ENCODE peak calls at places on chromosomes 3 and 15, in four cellular contexts. Y is tibial nerve; N is Karpas-422; J is CD8-positive, alpha-beta T cell. W is an unnamed sample. For H3K27me3, the result is how much of the 10 kb centered on the place peaks cover.

GRCh38 chr15:42800731-42801474 is 64.0 kb upstream of the CDAN1 start:
- DNase-seq in Y (no peak), N (no peak), J (no peak), W (no peak)

GRCh38 chr15:39376371-39376909 is 204.4 kb upstream of the THBS1 start:
- DNase-seq in Y (no peak), N (no peak), J (no peak), W (no peak)

GRCh38 chr3:23762214-23763039 is 43.3 kb upstream of the UBE2E1 start:
- DNase-seq in Y (no peak), N (peak), J (no peak), W (no peak)

GRCh38 chr3:181009225-181009624 is 19.7 kb upstream of the DNAJC19 start:
- DNase-seq in Y (no peak), N (no peak), J (no peak), W (no peak)

GRCh38 chr15:81029416-81030367 is 29.0 kb downstream of the TLNRD1 start:
- DNase-seq in Y (no peak), N (no peak), J (no peak), W (no peak)

GRCh38 chr3:101646726-101647125 is 30.2 kb downstream of the ZBTB11 start:
- DNase-seq in Y (no peak), N (no peak), J (no peak), W (no peak)

GRCh38 chr3:57617739-57618138 is 20.6 kb upstream of the ARF4 start:
- DNase-seq in Y (no peak), N (no peak), J (no peak), W (no peak)

GRCh38 chr3:99901200-99901926 is 83.7 kb downstream of the CMSS1 start:
- DNase-seq in Y (no peak), N (no peak), J (no peak), W (no peak)

GRCh38 chr3:112048911-112049310 is 14.4 kb downstream of the TMPRSS7 start:
- DNase-seq in Y (no peak), N (no peak), J (no peak), W (no peak)

GRCh38 chr3:3783155-3783554 is 16.1 kb upstream of the LRRN1 start:
- DNase-seq in Y (no peak), N (no peak), J (no peak), W (no peak)

DNA sequence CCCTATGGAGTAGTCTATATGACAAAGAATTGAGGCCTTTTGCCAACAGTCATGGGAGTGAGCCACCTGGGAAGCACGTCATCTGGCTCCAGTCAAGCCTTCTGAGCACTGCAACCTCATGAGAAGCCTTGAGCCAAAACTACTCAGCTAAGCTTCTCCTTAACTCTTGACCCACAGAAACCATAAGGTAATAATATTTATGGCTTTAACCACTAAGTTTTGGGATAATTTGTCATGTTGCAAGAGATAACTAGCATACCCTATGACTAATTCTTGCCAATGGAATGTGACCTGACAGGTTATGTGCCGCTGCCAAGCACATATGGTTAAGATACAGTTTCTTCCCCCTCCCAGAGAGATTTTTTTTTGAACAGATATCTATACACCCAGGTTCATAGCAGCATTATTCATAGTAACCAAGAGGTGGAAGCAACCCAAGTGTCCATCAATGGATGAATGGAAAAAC is 11.8 kb upstream of the SLC6A11 start:
- DNase-seq in Y (no peak), N (no peak), J (no peak), W (peak)
- H3K27me3 ChIP-seq in Y (under half), N (under half), J (under half), W (under half)

GRCh38 chr15:76337047-76337738 is 620 bp downstream of the ISL2 start:
- DNase-seq in Y (no peak), N (peak), J (no peak), W (no peak)

GRCh38 chr15:76335851-76336253 is 721 bp upstream of the ISL2 start:
- DNase-seq in Y (no peak), N (peak), J (no peak), W (no peak)

GRCh38 chr15:76337739-76338554 is 1.4 kb downstream of the ISL2 start:
- DNase-seq in Y (no peak), N (peak), J (no peak), W (no peak)

GRCh38 chr15:76335129-76335850 is 1.3 kb upstream of the ISL2 start:
- DNase-seq in Y (no peak), N (no peak), J (no peak), W (no peak)

DNA sequence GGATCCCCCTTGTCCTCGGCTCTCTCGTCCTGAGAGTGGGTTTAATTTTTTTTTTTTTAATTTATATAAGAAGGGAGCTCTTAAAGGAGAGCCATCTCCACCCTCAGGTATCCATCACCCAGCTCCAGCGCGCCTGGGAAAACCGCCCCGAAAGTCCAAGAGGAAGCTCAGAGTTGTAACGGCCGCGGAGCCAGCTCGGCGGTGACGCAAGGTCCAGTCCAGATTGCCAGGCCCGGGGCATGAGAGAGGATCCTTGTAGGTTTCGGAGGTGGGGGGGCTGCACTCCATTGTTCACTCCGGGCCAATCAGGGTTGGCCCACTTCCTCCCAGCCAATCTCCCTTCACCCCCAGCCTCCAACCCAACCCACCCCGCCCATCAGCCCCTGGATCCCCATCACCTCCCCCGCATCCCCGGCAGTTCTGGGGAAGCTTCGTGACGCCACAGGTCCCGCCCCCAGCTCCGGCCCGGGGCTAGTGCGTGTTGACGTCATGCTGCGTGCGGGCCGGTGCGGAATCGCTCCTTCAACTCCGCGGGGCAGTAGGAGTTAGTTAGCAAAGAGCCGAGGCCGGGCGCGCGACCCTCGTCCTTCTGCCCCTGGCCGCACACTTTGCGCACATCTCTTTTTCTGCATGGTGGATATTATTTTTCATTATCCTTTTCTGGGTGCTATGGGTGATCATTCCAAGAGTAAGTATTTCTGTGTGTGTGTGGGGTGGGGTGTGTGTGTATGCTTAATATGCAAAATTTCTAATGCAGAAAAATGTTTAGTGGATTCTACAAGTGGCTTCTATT is at the start of gene ISL2:
- DNase-seq in Y (no peak), N (peak), J (no peak), W (peak)
- H3K27me3 ChIP-seq in Y (half or more), N (under half), J (half or more), W (under half)

GRCh38 chr15:57377478-57377847 is 1.2 kb downstream of the CGNL1 start:
- DNase-seq in Y (no peak), N (no peak), J (no peak), W (no peak)

GRCh38 chr15:57373882-57374276 is 2.4 kb upstream of the CGNL1 start:
- DNase-seq in Y (no peak), N (no peak), J (no peak), W (no peak)

GRCh38 chr15:57376695-57377477 is 581 bp downstream of the CGNL1 start:
- DNase-seq in Y (peak), N (no peak), J (no peak), W (peak)

GRCh38 chr15:57373251-57373881 is 2.9 kb upstream of the CGNL1 start:
- DNase-seq in Y (no peak), N (no peak), J (no peak), W (no peak)

GRCh38 chr15:57375827-57376694 is at the start of gene CGNL1:
- DNase-seq in Y (peak), N (no peak), J (no peak), W (peak)
- H3K27me3 ChIP-seq in Y (under half), N (under half), J (under half), W (under half)

GRCh38 chr3:128442070-128442469 is 24.6 kb downstream of the DNAJB8 start:
- DNase-seq in Y (no peak), N (no peak), J (no peak), W (no peak)

GRCh38 chr3:128436214-128436613 is 30.5 kb downstream of the DNAJB8 start:
- DNase-seq in Y (no peak), N (no peak), J (no peak), W (no peak)

GRCh38 chr3:128439226-128439625 is 27.5 kb downstream of the DNAJB8 start:
- DNase-seq in Y (no peak), N (no peak), J (no peak), W (no peak)

GRCh38 chr3:128435561-128435960 is 31.1 kb downstream of the DNAJB8 start:
- DNase-seq in Y (no peak), N (no peak), J (no peak), W (no peak)

GRCh38 chr3:128438488-128439072 is 28.1 kb downstream of the DNAJB8 start:
- DNase-seq in Y (no peak), N (peak), J (no peak), W (no peak)
- H3K27me3 ChIP-seq in Y (under half), N (under half), J (under half), W (under half)

GRCh38 chr15:74156678-74157411 is 16.7 kb upstream of the ISLR start:
- DNase-seq in Y (no peak), N (no peak), J (no peak), W (no peak)

GRCh38 chr15:74158855-74159650 is 14.5 kb upstream of the ISLR start:
- DNase-seq in Y (no peak), N (peak), J (no peak), W (no peak)

GRCh38 chr15:74156018-74156417 is 17.5 kb upstream of the ISLR start:
- DNase-seq in Y (no peak), N (no peak), J (no peak), W (no peak)

GRCh38 chr15:74157868-74158827 is 15.4 kb upstream of the ISLR start:
- DNase-seq in Y (no peak), N (no peak), J (no peak), W (no peak)

DNA sequence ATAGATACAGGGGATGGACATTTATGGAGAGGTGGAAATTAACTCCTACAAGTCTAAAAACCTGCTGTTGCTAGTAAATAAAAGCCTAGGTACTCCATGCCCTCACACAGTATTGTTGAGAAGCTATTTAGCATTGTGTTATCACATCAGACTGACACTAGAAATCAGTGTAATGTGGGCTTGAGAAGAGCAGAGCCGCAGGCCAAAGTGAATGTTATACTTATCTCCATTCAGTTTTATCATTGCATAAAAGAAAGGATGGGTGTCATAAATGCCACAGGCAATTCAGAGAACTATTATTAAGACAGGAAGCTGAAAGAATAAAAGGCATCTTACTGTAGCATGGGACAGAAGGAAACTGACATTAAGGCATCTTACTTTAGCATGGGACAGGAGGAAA is 13.7 kb upstream of the ISLR start:
- DNase-seq in Y (no peak), N (no peak), J (no peak), W (no peak)
- H3K27me3 ChIP-seq in Y (under half), N (under half), J (under half), W (under half)

DNA sequence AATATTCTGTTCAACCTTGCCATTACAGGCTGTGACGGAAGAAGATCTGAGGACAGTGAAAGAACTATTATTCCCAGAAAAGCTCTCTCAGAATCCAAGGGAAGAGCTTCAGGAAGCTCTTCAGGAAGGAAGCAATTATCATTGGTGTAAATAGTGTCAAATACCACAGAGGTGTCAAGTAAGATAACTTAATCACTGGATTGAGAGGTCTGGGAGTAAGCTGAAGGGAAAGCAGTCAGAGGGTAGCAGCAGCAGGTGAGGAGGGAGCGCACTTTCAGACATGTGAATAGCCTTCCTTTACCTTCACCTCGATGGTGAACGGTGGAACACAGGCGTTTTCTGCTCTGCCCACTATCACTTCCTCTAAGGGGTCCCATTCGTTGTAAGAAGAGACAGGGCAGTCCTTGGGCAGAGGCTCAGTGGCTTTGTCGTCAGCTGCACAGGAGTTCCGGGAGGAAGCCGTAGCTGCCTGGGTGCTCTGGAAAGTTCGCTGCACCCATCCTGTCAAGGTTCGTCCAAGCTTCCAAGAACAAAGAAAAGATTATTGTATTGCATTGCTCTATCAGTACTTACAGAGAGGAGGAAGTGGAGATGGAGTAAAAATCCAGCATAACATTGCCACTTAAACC is 1.9 kb downstream of the GATM start:
- DNase-seq in Y (no peak), N (no peak), J (no peak), W (no peak)
- H3K27me3 ChIP-seq in Y (under half), N (under half), J (under half), W (under half)

DNA sequence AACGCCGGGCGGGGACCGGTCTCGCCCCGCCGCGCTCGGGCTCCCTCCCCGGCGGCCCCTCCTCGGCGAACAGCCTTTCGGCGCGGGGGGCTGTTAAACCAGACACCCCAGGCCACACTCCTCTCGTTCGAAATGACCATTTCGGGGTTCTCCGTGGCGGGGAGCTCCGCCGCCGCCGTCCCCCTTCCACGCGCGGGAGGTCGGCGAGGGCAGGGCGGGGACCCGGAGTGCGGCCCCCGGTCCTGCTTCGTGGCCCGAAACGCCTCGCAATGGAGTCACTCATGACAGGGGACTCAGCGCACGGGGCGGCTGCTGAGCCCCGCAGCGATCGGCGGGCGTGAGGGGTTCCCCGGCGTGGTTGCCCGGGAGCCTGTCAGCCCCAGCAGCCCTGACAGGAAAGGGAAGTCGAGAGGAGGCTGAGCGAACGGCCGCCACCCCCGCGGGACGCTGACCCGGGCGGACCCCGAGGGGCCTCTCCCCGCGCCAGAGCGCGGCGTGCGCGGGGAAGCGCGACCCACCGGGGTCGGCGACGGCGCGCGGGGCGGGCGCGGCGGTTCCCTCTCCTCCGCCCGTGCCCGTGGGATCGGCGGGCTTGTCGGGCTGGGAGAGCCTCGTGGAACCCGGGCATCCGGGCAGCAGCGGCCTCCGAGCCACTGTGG is 497 bp upstream of the PIGZ start:
- DNase-seq in Y (no peak), N (peak), J (peak), W (no peak)
- H3K27me3 ChIP-seq in Y (under half), N (under half), J (under half), W (under half)